ENCODE peak calls at places on chromosomes 7 and 10, in five cellular contexts. E, Z, K, V and C are unnamed samples.
A peak's percentile ranks its signal among the peaks of the same experiment; 100 is the strongest.

GRCh38 chr10:44339218-44339617 is 45.7 kb downstream of the CXCL12 start:
- DNase-seq in V (no peak), Z (no peak), E (no peak), K (no peak), C (peak; percentile 75)

GRCh38 chr7:101725911-101726310 is 91.5 kb upstream of the CUX1 start:
- DNase-seq in Z (no peak), E (no peak), V (no peak), K (no peak), C (no peak)

GRCh38 chr7:129684777-129685176 is 73.3 kb downstream of the NRF1 start:
- DNase-seq in Z (no peak), K (no peak), V (no peak), E (no peak), C (no peak)

GRCh38 chr7:128705891-128706333 is 33.2 kb upstream of the CALU start:
- DNase-seq in Z (peak; percentile 32), E (no peak), V (no peak), K (no peak), C (peak; percentile 5)

GRCh38 chr7:155543011-155543881 is 3.1 kb downstream of the CNPY1 start:
- DNase-seq in Z (no peak), K (no peak), V (no peak), E (no peak), C (no peak)

GRCh38 chr10:127293640-127294039 is 97.2 kb upstream of the INSYN2A start:
- DNase-seq in E (peak; percentile 50), Z (no peak), K (no peak), V (no peak), C (no peak)

GRCh38 chr10:79229081-79229541 is 118.2 kb upstream of the PPIF start:
- DNase-seq in K (peak; percentile 84), Z (peak; percentile 78), V (no peak), E (no peak), C (no peak)

GRCh38 chr7:95772771-95773581 is 622 bp downstream of the DYNC1I1 start:
- DNase-seq in Z (peak; percentile 16), E (no peak), V (no peak), K (no peak), C (no peak)

GRCh38 chr10:125774581-125775191 is 935 bp downstream of the MMP21 start:
- DNase-seq in Z (no peak), K (no peak), E (no peak), V (no peak), C (no peak)

GRCh38 chr7:113790025-113790424 is 128.8 kb downstream of the PPP1R3A start:
- DNase-seq in Z (no peak), V (no peak), K (no peak), E (no peak), C (no peak)

GRCh38 chr10:100009283-100009792 is 409 bp downstream of the DNMBP start:
- DNase-seq in E (peak; percentile 53), Z (peak; percentile 57), V (no peak), K (peak; percentile 55), C (peak; percentile 53)

GRCh38 chr7:137081694-137082093 is 213.2 kb downstream of the CHRM2 start:
- DNase-seq in K (no peak), E (no peak), Z (peak; percentile 59), V (no peak), C (peak; percentile 71)

GRCh38 chr10:58237014-58237830 is 30.5 kb downstream of the IPMK start:
- DNase-seq in V (no peak), E (no peak), K (peak; percentile 67), Z (peak; percentile 77), C (peak; percentile 78)

GRCh38 chr7:21911341-21911875 is 34.3 kb downstream of the CDCA7L start:
- DNase-seq in E (no peak), Z (no peak), K (no peak), V (no peak), C (no peak)

GRCh38 chr10:132464256-132465192 is 67.5 kb downstream of the PWWP2B start:
- DNase-seq in V (peak; percentile 73), E (no peak), Z (no peak), K (no peak), C (no peak)

GRCh38 chr10:70619271-70620019 is 16.9 kb upstream of the PRF1 start:
- DNase-seq in Z (peak; percentile 23), K (peak; percentile 36), E (no peak), V (no peak), C (peak; percentile 54)

GRCh38 chr7:44059219-44060090 is 5.9 kb downstream of the PGAM2 start:
- DNase-seq in Z (no peak), K (no peak), E (no peak), V (peak; percentile 18), C (no peak)

GRCh38 chr10:72334832-72335393 is 19.8 kb downstream of the DNAJB12 start:
- DNase-seq in E (peak; percentile 85), Z (peak; percentile 66), V (no peak), K (peak; percentile 79), C (peak; percentile 100)

GRCh38 chr7:2802504-2803341 is 41.4 kb downstream of the GNA12 start:
- DNase-seq in Z (peak; percentile 51), K (peak; percentile 36), E (no peak), V (no peak), C (peak; percentile 39)

GRCh38 chr7:5388273-5388866 is 35.3 kb downstream of the TNRC18 start:
- DNase-seq in E (no peak), V (no peak), K (no peak), Z (no peak), C (no peak)

GRCh38 chr10:110865184-110865803 is 6.4 kb upstream of the PDCD4 start:
- DNase-seq in V (no peak), K (peak; percentile 70), E (no peak), Z (peak; percentile 80), C (peak; percentile 67)

GRCh38 chr10:103498936-103499638 is 5.6 kb downstream of the NEURL1 start:
- DNase-seq in V (no peak), E (no peak), Z (no peak), K (no peak), C (no peak)

GRCh38 chr7:117791877-117792780 is 81.1 kb downstream of the CTTNBP2 start:
- DNase-seq in V (no peak), K (no peak), Z (no peak), E (no peak), C (no peak)

GRCh38 chr10:79162861-79163662 is 94.3 kb downstream of the ZMIZ1 start:
- DNase-seq in K (peak; percentile 71), Z (peak; percentile 60), V (no peak), E (no peak), C (peak; percentile 86)

GRCh38 chr10:58919927-58920654 is 256.4 kb upstream of the PHYHIPL start:
- DNase-seq in V (no peak), K (peak; percentile 80), Z (peak; percentile 94), E (no peak), C (peak; percentile 60)

GRCh38 chr7:41628926-41629325 is 74.0 kb downstream of the INHBA start:
- DNase-seq in K (no peak), E (no peak), V (no peak), Z (peak; percentile 72), C (peak; percentile 8)

GRCh38 chr7:68963547-68963946 is 634.7 kb upstream of the AUTS2 start:
- DNase-seq in V (no peak), Z (no peak), E (no peak), K (no peak), C (no peak)

GRCh38 chr10:99430116-99430450 is 341 bp downstream of the GOT1 start:
- DNase-seq in Z (no peak), V (no peak), E (no peak), K (no peak), C (no peak)

GRCh38 chr10:94043431-94043990 is 49.8 kb downstream of the PLCE1 start:
- DNase-seq in Z (no peak), K (no peak), V (no peak), E (no peak), C (no peak)

GRCh38 chr10:118981946-118982345 is 47.6 kb upstream of the NANOS1 start:
- DNase-seq in V (no peak), K (no peak), E (no peak), Z (no peak), C (no peak)

GRCh38 chr10:19719320-19719719 is 96.9 kb upstream of the PLXDC2 start:
- DNase-seq in E (no peak), K (no peak), Z (no peak), V (no peak), C (no peak)

GRCh38 chr7:21448974-21449373 is 21.1 kb downstream of the SP4 start:
- DNase-seq in V (no peak), K (no peak), Z (no peak), E (no peak), C (no peak)

GRCh38 chr7:34928560-34928959 is 108.7 kb downstream of the DPY19L1 start:
- DNase-seq in V (no peak), Z (no peak), E (no peak), K (no peak), C (no peak)

GRCh38 chr7:34931739-34932138 is 105.5 kb downstream of the DPY19L1 start:
- DNase-seq in Z (no peak), E (no peak), V (no peak), K (no peak), C (no peak)

DNA sequence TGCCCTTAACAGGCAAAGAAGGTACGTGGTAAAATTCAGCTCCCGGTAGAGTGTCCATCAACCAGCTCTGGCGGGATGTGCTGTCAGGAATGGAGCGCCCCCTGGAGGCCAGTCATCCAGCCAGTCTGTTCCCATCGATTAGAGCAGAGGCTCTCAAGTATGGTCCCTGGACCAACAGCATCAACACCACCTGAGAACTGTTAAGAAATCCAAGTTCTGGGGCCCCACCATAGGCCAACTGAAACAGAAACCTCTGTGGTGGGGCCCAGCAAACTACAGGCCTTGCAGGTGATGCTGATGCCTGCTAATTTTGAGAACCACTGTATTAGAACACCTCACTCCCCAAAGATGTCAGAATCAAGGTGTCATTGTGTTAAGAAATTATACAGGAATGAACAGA is 109.2 kb downstream of the DPY19L1 start:
- DNase-seq in K (no peak), V (peak; percentile 77), E (peak; percentile 47), Z (peak; percentile 64), C (peak; percentile 56)
- TF ChIP-seq CTCF in K (peak; percentile 35), V (peak; percentile 71), E (peak; percentile 21), Z (peak; percentile 67), C (peak; percentile 41)

DNA sequence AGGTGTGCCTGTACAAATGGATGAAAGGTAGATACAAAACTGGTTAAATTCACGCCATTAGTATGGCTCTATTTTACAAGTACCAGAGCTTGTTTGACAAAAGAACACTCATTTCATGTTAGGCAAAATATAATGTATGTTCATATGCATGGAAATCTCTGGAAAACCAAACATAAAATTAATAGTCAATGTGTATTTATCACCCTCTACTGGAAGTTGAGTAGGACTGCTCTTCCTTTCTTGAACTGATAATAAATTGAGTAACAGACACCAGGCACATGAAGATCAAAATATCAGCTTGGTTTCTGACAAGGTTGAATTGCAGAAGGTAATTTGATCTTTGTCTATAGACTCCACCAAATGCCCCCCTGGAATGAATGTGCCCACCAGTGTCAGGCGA is 19.8 kb upstream of the AKR1B1 start:
- DNase-seq in E (no peak), V (no peak), K (no peak), Z (peak; percentile 7), C (no peak)
- TF ChIP-seq CTCF in E (no peak), V (no peak), K (no peak), Z (peak; percentile 4), C (peak; percentile 15)

GRCh38 chr7:140881507-140882228 is 43.1 kb downstream of the BRAF start:
- DNase-seq in V (no peak), Z (no peak), K (no peak), E (no peak), C (no peak)

GRCh38 chr7:140877249-140877524 is 47.5 kb downstream of the BRAF start:
- DNase-seq in E (no peak), V (no peak), K (no peak), Z (peak; percentile 4), C (no peak)

GRCh38 chr7:140873473-140873872 is 51.3 kb downstream of the BRAF start:
- DNase-seq in K (no peak), V (no peak), E (no peak), Z (no peak), C (no peak)

GRCh38 chr7:140876519-140877248 is 48.0 kb downstream of the BRAF start:
- DNase-seq in Z (peak; percentile 72), E (no peak), K (peak; percentile 6), V (no peak), C (peak; percentile 59)
- TF ChIP-seq CTCF in Z (no peak), E (no peak), K (no peak), V (no peak), C (no peak)

GRCh38 chr7:90312745-90313144 is 8.4 kb downstream of the FAM237B start:
- DNase-seq in Z (peak; percentile 43), V (no peak), E (no peak), K (no peak), C (peak; percentile 17)
- TF ChIP-seq CTCF in Z (peak; percentile 48), V (no peak), E (peak; percentile 12), K (peak; percentile 9), C (peak; percentile 28)